ENCODE peak calls at places on chromosomes 1 and 21, in four cellular contexts. G is K562, N is SK-N-SH, S is WTC11. Q is an unnamed sample.

GRCh38 chr1:26957306-26957705 is 3.0 kb downstream of the KDF1 start:
- DNase-seq in G (no peak), N (no peak), S (no peak), Q (no peak)

GRCh38 chr1:170663441-170664282 is at the start of gene PRRX1:
- DNase-seq in N (no peak), S (no peak), G (no peak), Q (no peak)

GRCh38 chr1:1325288-1326074 is 879 bp downstream of the CPTP start:
- DNase-seq in G (no peak), N (no peak), S (no peak), Q (no peak)

GRCh38 chr1:59691261-59691660 is 123.5 kb upstream of the HOOK1 start:
- DNase-seq in N (no peak), G (no peak), S (no peak), Q (no peak)

GRCh38 chr21:38350681-38351080 is 93.9 kb downstream of the KCNJ15 start:
- DNase-seq in S (no peak), G (no peak), N (no peak), Q (no peak)

GRCh38 chr1:170929835-170930554 is 5.3 kb upstream of the MROH9 start:
- DNase-seq in S (no peak), G (peak; percentile 41), N (peak; percentile 49), Q (peak; percentile 44)

GRCh38 chr1:177571485-177572076 is 398.3 kb downstream of the SEC16B start:
- DNase-seq in G (no peak), S (no peak), N (no peak), Q (peak; percentile 85)

GRCh38 chr1:230516890-230517289 is 90.8 kb upstream of the PGBD5 start:
- DNase-seq in G (no peak), S (no peak), N (no peak), Q (no peak)

GRCh38 chr1:26288311-26288941 is 8.5 kb downstream of the SH3BGRL3 start:
- DNase-seq in S (no peak), G (peak; percentile 65), N (no peak), Q (no peak)

GRCh38 chr21:23455676-23456075 is 2151.6 kb downstream of the MRPL39 start:
- DNase-seq in G (no peak), S (no peak), N (no peak), Q (no peak)

GRCh38 chr1:229230136-229230892 is 40.6 kb upstream of the RAB4A start:
- DNase-seq in G (no peak), N (no peak), S (no peak), Q (peak; percentile 24)

GRCh38 chr1:28860332-28861073 is 48.5 kb downstream of the OPRD1 start:
- DNase-seq in S (no peak), N (no peak), G (no peak), Q (no peak)

GRCh38 chr1:113928129-113928949 is 785 bp upstream of the HIPK1 start:
- DNase-seq in N (no peak), S (no peak), G (no peak), Q (peak; percentile 28)

GRCh38 chr1:40833979-40834378 is 28.2 kb downstream of the CITED4 start:
- DNase-seq in G (no peak), N (no peak), S (no peak), Q (no peak)

GRCh38 chr1:235450433-235450832 is 53.8 kb downstream of the B3GALNT2 start:
- DNase-seq in G (no peak), S (no peak), N (no peak), Q (no peak)

GRCh38 chr1:201903135-201903534 is 14.4 kb downstream of the SHISA4 start:
- DNase-seq in N (no peak), G (no peak), S (no peak), Q (no peak)

GRCh38 chr1:87584603-87585002 is 255.9 kb downstream of the LMO4 start:
- DNase-seq in N (no peak), S (no peak), G (no peak), Q (no peak)

GRCh38 chr1:56811331-56811730 is 7.9 kb downstream of the FYB2 start:
- DNase-seq in G (no peak), S (no peak), N (no peak), Q (no peak)

GRCh38 chr1:29249951-29250581 is 13.7 kb downstream of the PTPRU start:
- DNase-seq in N (no peak), S (no peak), G (no peak), Q (no peak)

GRCh38 chr1:106978477-106979322 is 77.8 kb upstream of the PRMT6 start:
- DNase-seq in G (no peak), S (no peak), N (peak; percentile 29), Q (no peak)

GRCh38 chr21:35628331-35628730 is 432.0 kb downstream of the SETD4 start:
- DNase-seq in S (no peak), N (no peak), G (no peak), Q (no peak)

GRCh38 chr21:34546556-34546955 is 34.5 kb upstream of the KCNE1 start:
- DNase-seq in S (no peak), N (no peak), G (no peak), Q (no peak)

GRCh38 chr21:46054031-46054430 is 43.9 kb upstream of the COL6A2 start:
- DNase-seq in S (no peak), N (no peak), G (no peak), Q (no peak)

GRCh38 chr21:44865561-44866280 is 7.8 kb downstream of the PTTG1IP start:
- DNase-seq in N (no peak), S (no peak), G (no peak), Q (no peak)

GRCh38 chr1:109677459-109677858 is 9.6 kb downstream of the GSTM2 start:
- DNase-seq in S (no peak), G (peak; percentile 1), N (no peak), Q (no peak)

GRCh38 chr1:160376525-160377131 is 9.8 kb downstream of the NHLH1 start:
- DNase-seq in N (peak; percentile 79), G (peak; percentile 72), S (no peak), Q (peak; percentile 58)

GRCh38 chr1:244918422-244919319 is 54.3 kb upstream of the HNRNPU start:
- DNase-seq in S (peak; percentile 24), N (peak; percentile 84), G (peak; percentile 86), Q (no peak)

GRCh38 chr21:44872568-44873355 is 728 bp downstream of the PTTG1IP start:
- DNase-seq in G (no peak), N (peak; percentile 57), S (no peak), Q (no peak)

GRCh38 chr1:230865062-230865817 is 3.1 kb downstream of the C1orf198 start:
- DNase-seq in S (no peak), G (no peak), N (no peak), Q (no peak)

GRCh38 chr1:90835661-90836344 is 118.7 kb upstream of the BARHL2 start:
- DNase-seq in N (no peak), S (peak; percentile 52), G (no peak), Q (no peak)

GRCh38 chr1:1208713-1209433 is 2.5 kb upstream of the TNFRSF18 start:
- DNase-seq in S (no peak), G (peak; percentile 62), N (no peak), Q (no peak)

GRCh38 chr1:15938628-15939161 is 37.2 kb downstream of the ZBTB17 start:
- DNase-seq in G (no peak), N (no peak), S (no peak), Q (no peak)

GRCh38 chr1:206896261-206896660 is 982 bp upstream of the IL24 start:
- DNase-seq in N (no peak), G (no peak), S (no peak), Q (no peak)

DNA sequence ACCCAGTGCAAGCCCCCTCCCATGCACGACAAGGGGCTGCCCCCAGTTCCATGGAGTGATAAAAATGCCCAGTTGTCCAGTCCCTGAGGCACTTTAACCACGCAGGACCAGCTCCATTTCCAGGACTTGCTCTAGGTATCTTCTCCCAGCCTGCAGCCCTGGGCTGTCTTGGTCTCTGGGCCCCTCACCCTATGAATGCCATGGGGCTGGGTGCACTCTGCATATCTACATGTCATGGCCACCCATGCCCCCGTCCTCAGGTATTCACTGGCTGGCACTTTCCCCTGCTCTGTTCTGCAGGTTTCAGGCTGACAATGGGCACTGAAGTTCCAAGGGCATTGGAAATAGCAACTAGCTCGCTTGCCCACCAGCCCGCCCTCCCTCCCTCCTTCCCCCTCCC is 19.6 kb upstream of the C1orf174 start:
- DNase-seq in N (no peak), S (no peak), G (no peak), Q (no peak)
- TF ChIP-seq FOXJ3 in N (no peak), S (no peak), G (no peak), Q (no peak)

GRCh38 chr1:203017707-203018106 is 8.6 kb upstream of the PPFIA4 start:
- DNase-seq in N (no peak), S (no peak), G (no peak), Q (no peak)

GRCh38 chr1:203011582-203011981 is 4.4 kb downstream of the TMEM183A start:
- DNase-seq in G (no peak), N (no peak), S (no peak), Q (no peak)

DNA sequence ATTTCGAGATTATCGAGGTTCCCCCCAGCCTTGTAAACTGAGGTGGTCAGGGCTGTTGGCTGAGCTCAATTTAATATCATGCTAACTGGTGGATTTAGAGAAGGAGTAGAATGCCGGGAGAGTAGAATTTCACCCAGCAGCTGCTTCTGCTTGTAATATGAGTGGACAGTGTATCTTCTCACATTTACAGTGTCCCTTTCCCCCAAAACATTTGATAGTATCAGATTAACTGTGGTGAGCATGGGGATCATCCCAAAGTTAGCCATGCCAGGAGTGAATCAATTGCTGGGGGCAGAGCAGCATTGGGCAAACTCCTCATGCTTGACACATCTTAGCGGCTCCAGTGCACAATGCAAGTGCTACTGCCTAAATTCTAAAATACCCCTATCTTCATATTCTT is 9.2 kb upstream of the PPFIA4 start:
- DNase-seq in N (no peak), G (no peak), S (no peak), Q (no peak)
- TF ChIP-seq FOXJ3 in N (no peak), G (no peak), S (no peak), Q (no peak)

GRCh38 chr1:152228831-152229230 is 4.8 kb upstream of the HRNR start:
- DNase-seq in G (no peak), S (no peak), N (no peak), Q (no peak)

GRCh38 chr1:152224093-152224492 is at the start of gene HRNR:
- DNase-seq in N (no peak), S (no peak), G (no peak), Q (no peak)

GRCh38 chr1:152225678-152226077 is 1.7 kb upstream of the HRNR start:
- DNase-seq in G (no peak), N (no peak), S (no peak), Q (no peak)

GRCh38 chr1:152227310-152227928 is 3.4 kb upstream of the HRNR start:
- DNase-seq in N (no peak), S (no peak), G (no peak), Q (no peak)
- TF ChIP-seq FOXJ3 in N (no peak), S (no peak), G (no peak), Q (no peak)

GRCh38 chr1:14803002-14803789 is 204.7 kb downstream of the KAZN start:
- DNase-seq in N (no peak), S (no peak), G (no peak), Q (no peak)
- TF ChIP-seq FOXJ3 in N (no peak), S (no peak), G (no peak), Q (no peak)

Q was measured in HepG2.